ENCODE peak calls at places on chromosome 22, in five cellular contexts. One of them, this sample, is unnamed.

GRCh38 chr22:18966748-18967147 is 30.7 kb upstream of the PRODH start:
- DNase-seq in Panc1: no peak
- DNase-seq in activated CD4-positive, alpha-beta T cell treated with anti-CD3 and anti-CD28 coated beads for 24 hours: no peak
- DNase-seq in HEK293T: no peak
- DNase-seq in ureter: no peak
- DNase-seq in this sample: no peak

GRCh38 chr22:24155597-24156145 is 25.6 kb upstream of the SUSD2 start:
- DNase-seq in Panc1: no peak
- DNase-seq in ureter: peak; percentile 88
- DNase-seq in activated CD4-positive, alpha-beta T cell treated with anti-CD3 and anti-CD28 coated beads for 24 hours: peak; percentile 38
- DNase-seq in HEK293T: peak; percentile 68
- DNase-seq in this sample: no peak

GRCh38 chr22:17266261-17266971 is 47.2 kb upstream of the ADA2 start:
- DNase-seq in Panc1: no peak
- DNase-seq in ureter: no peak
- DNase-seq in HEK293T: peak; percentile 36
- DNase-seq in activated CD4-positive, alpha-beta T cell treated with anti-CD3 and anti-CD28 coated beads for 24 hours: no peak
- DNase-seq in this sample: no peak

GRCh38 chr22:23779083-23779482 is 6.4 kb downstream of the MMP11 start:
- DNase-seq in activated CD4-positive, alpha-beta T cell treated with anti-CD3 and anti-CD28 coated beads for 24 hours: no peak
- DNase-seq in HEK293T: no peak
- DNase-seq in ureter: no peak
- DNase-seq in Panc1: no peak
- DNase-seq in this sample: no peak

GRCh38 chr22:41217553-41218157 is 12.5 kb downstream of the L3MBTL2 start:
- DNase-seq in Panc1: no peak
- DNase-seq in activated CD4-positive, alpha-beta T cell treated with anti-CD3 and anti-CD28 coated beads for 24 hours: peak; percentile 26
- DNase-seq in HEK293T: no peak
- DNase-seq in ureter: peak; percentile 64
- DNase-seq in this sample: peak; percentile 91

GRCh38 chr22:27213766-27214581 is 556.6 kb downstream of the MIAT start:
- DNase-seq in HEK293T: no peak
- DNase-seq in ureter: peak; percentile 53
- DNase-seq in activated CD4-positive, alpha-beta T cell treated with anti-CD3 and anti-CD28 coated beads for 24 hours: no peak
- DNase-seq in Panc1: no peak
- DNase-seq in this sample: no peak

GRCh38 chr22:49703391-49703926 is 124.2 kb downstream of the BRD1 start:
- DNase-seq in HEK293T: no peak
- DNase-seq in Panc1: no peak
- DNase-seq in ureter: no peak
- DNase-seq in activated CD4-positive, alpha-beta T cell treated with anti-CD3 and anti-CD28 coated beads for 24 hours: no peak
- DNase-seq in this sample: no peak

GRCh38 chr22:28142361-28142801 is 223.3 kb upstream of the PITPNB start:
- DNase-seq in Panc1: no peak
- DNase-seq in activated CD4-positive, alpha-beta T cell treated with anti-CD3 and anti-CD28 coated beads for 24 hours: no peak
- DNase-seq in HEK293T: peak; percentile 46
- DNase-seq in ureter: no peak
- DNase-seq in this sample: no peak

GRCh38 chr22:39283312-39284141 is 35.9 kb downstream of the RPL3 start:
- DNase-seq in ureter: no peak
- DNase-seq in Panc1: no peak
- DNase-seq in HEK293T: no peak
- DNase-seq in activated CD4-positive, alpha-beta T cell treated with anti-CD3 and anti-CD28 coated beads for 24 hours: no peak
- DNase-seq in this sample: no peak

GRCh38 chr22:49142891-49143290 is 684.8 kb downstream of the BRD1 start:
- DNase-seq in HEK293T: no peak
- DNase-seq in ureter: no peak
- DNase-seq in activated CD4-positive, alpha-beta T cell treated with anti-CD3 and anti-CD28 coated beads for 24 hours: no peak
- DNase-seq in Panc1: no peak
- DNase-seq in this sample: no peak

GRCh38 chr22:27545071-27545470 is 256.5 kb downstream of the MN1 start:
- DNase-seq in ureter: no peak
- DNase-seq in HEK293T: no peak
- DNase-seq in activated CD4-positive, alpha-beta T cell treated with anti-CD3 and anti-CD28 coated beads for 24 hours: no peak
- DNase-seq in Panc1: no peak
- DNase-seq in this sample: no peak

GRCh38 chr22:32700186-32700882 is 101.2 kb upstream of the TIMP3 start:
- DNase-seq in Panc1: no peak
- DNase-seq in ureter: no peak
- DNase-seq in activated CD4-positive, alpha-beta T cell treated with anti-CD3 and anti-CD28 coated beads for 24 hours: no peak
- DNase-seq in HEK293T: no peak
- DNase-seq in this sample: no peak

GRCh38 chr22:21741790-21742189 is 6.2 kb upstream of the YPEL1 start:
- DNase-seq in activated CD4-positive, alpha-beta T cell treated with anti-CD3 and anti-CD28 coated beads for 24 hours: no peak
- DNase-seq in Panc1: no peak
- DNase-seq in ureter: no peak
- DNase-seq in HEK293T: no peak
- DNase-seq in this sample: no peak

GRCh38 chr22:38863531-38864131 is 8.4 kb downstream of the CBX6 start:
- DNase-seq in HEK293T: no peak
- DNase-seq in ureter: no peak
- DNase-seq in Panc1: no peak
- DNase-seq in activated CD4-positive, alpha-beta T cell treated with anti-CD3 and anti-CD28 coated beads for 24 hours: no peak
- DNase-seq in this sample: no peak

GRCh38 chr22:19108807-19109197 is 13.4 kb downstream of the DGCR2 start:
- DNase-seq in ureter: no peak
- DNase-seq in HEK293T: no peak
- DNase-seq in Panc1: no peak
- DNase-seq in activated CD4-positive, alpha-beta T cell treated with anti-CD3 and anti-CD28 coated beads for 24 hours: no peak
- DNase-seq in this sample: no peak

GRCh38 chr22:43600265-43600664 is 188.5 kb downstream of the MPPED1 start:
- DNase-seq in Panc1: no peak
- DNase-seq in HEK293T: no peak
- DNase-seq in activated CD4-positive, alpha-beta T cell treated with anti-CD3 and anti-CD28 coated beads for 24 hours: no peak
- DNase-seq in ureter: no peak
- DNase-seq in this sample: no peak

GRCh38 chr22:47067331-47067890 is 305.0 kb downstream of the TBC1D22A start:
- DNase-seq in Panc1: no peak
- DNase-seq in HEK293T: no peak
- DNase-seq in ureter: no peak
- DNase-seq in activated CD4-positive, alpha-beta T cell treated with anti-CD3 and anti-CD28 coated beads for 24 hours: no peak
- DNase-seq in this sample: no peak

GRCh38 chr22:25540128-25540790 is 24.2 kb upstream of the GRK3 start:
- DNase-seq in activated CD4-positive, alpha-beta T cell treated with anti-CD3 and anti-CD28 coated beads for 24 hours: no peak
- DNase-seq in Panc1: no peak
- DNase-seq in ureter: no peak
- DNase-seq in HEK293T: no peak
- DNase-seq in this sample: no peak

GRCh38 chr22:27630754-27631153 is 170.8 kb downstream of the MN1 start:
- DNase-seq in ureter: no peak
- DNase-seq in activated CD4-positive, alpha-beta T cell treated with anti-CD3 and anti-CD28 coated beads for 24 hours: no peak
- DNase-seq in HEK293T: no peak
- DNase-seq in Panc1: no peak
- DNase-seq in this sample: no peak

GRCh38 chr22:18023509-18024275 is 669 bp downstream of the MICAL3 start:
- DNase-seq in Panc1: no peak
- DNase-seq in ureter: peak; percentile 74
- DNase-seq in HEK293T: peak; percentile 87
- DNase-seq in activated CD4-positive, alpha-beta T cell treated with anti-CD3 and anti-CD28 coated beads for 24 hours: peak; percentile 2
- DNase-seq in this sample: no peak

GRCh38 chr22:27795053-27795452 is 6.5 kb downstream of the MN1 start:
- DNase-seq in HEK293T: no peak
- DNase-seq in activated CD4-positive, alpha-beta T cell treated with anti-CD3 and anti-CD28 coated beads for 24 hours: no peak
- DNase-seq in Panc1: no peak
- DNase-seq in ureter: no peak
- DNase-seq in this sample: no peak

GRCh38 chr22:27686534-27686933 is 115.0 kb downstream of the MN1 start:
- DNase-seq in HEK293T: no peak
- DNase-seq in ureter: peak; percentile 77
- DNase-seq in Panc1: no peak
- DNase-seq in activated CD4-positive, alpha-beta T cell treated with anti-CD3 and anti-CD28 coated beads for 24 hours: no peak
- DNase-seq in this sample: no peak

GRCh38 chr22:26513852-26514251 is 1.6 kb upstream of the TFIP11 start:
- DNase-seq in HEK293T: no peak
- DNase-seq in Panc1: no peak
- DNase-seq in activated CD4-positive, alpha-beta T cell treated with anti-CD3 and anti-CD28 coated beads for 24 hours: no peak
- DNase-seq in ureter: no peak
- DNase-seq in this sample: no peak

GRCh38 chr22:49015459-49015858 is 812.2 kb downstream of the BRD1 start:
- DNase-seq in ureter: peak; percentile 34
- DNase-seq in Panc1: no peak
- DNase-seq in HEK293T: no peak
- DNase-seq in activated CD4-positive, alpha-beta T cell treated with anti-CD3 and anti-CD28 coated beads for 24 hours: no peak
- DNase-seq in this sample: no peak

GRCh38 chr22:50125029-50125428 is 35.2 kb downstream of the MOV10L1 start:
- DNase-seq in activated CD4-positive, alpha-beta T cell treated with anti-CD3 and anti-CD28 coated beads for 24 hours: no peak
- DNase-seq in ureter: no peak
- DNase-seq in HEK293T: no peak
- DNase-seq in Panc1: no peak
- DNase-seq in this sample: no peak

GRCh38 chr22:19909350-19910179 is 32.0 kb upstream of the COMT start:
- DNase-seq in activated CD4-positive, alpha-beta T cell treated with anti-CD3 and anti-CD28 coated beads for 24 hours: peak; percentile 85
- DNase-seq in HEK293T: peak; percentile 92
- DNase-seq in Panc1: peak; percentile 62
- DNase-seq in ureter: peak; percentile 87
- DNase-seq in this sample: peak; percentile 14

GRCh38 chr22:47165998-47166397 is 403.5 kb downstream of the TBC1D22A start:
- DNase-seq in activated CD4-positive, alpha-beta T cell treated with anti-CD3 and anti-CD28 coated beads for 24 hours: no peak
- DNase-seq in HEK293T: no peak
- DNase-seq in Panc1: no peak
- DNase-seq in ureter: no peak
- DNase-seq in this sample: no peak

GRCh38 chr22:46058591-46059519 is 81.9 kb upstream of the WNT7B start:
- DNase-seq in Panc1: no peak
- DNase-seq in HEK293T: no peak
- DNase-seq in ureter: peak; percentile 42
- DNase-seq in activated CD4-positive, alpha-beta T cell treated with anti-CD3 and anti-CD28 coated beads for 24 hours: no peak
- DNase-seq in this sample: no peak

GRCh38 chr22:49647346-49648026 is 180.2 kb downstream of the BRD1 start:
- DNase-seq in Panc1: no peak
- DNase-seq in ureter: no peak
- DNase-seq in HEK293T: peak; percentile 27
- DNase-seq in activated CD4-positive, alpha-beta T cell treated with anti-CD3 and anti-CD28 coated beads for 24 hours: no peak
- DNase-seq in this sample: no peak

GRCh38 chr22:42688914-42689275 is 31.8 kb downstream of the A4GALT start:
- DNase-seq in activated CD4-positive, alpha-beta T cell treated with anti-CD3 and anti-CD28 coated beads for 24 hours: no peak
- DNase-seq in Panc1: no peak
- DNase-seq in ureter: no peak
- DNase-seq in HEK293T: no peak
- DNase-seq in this sample: no peak

GRCh38 chr22:46789992-46790391 is 27.5 kb downstream of the TBC1D22A start:
- DNase-seq in Panc1: no peak
- DNase-seq in ureter: no peak
- DNase-seq in HEK293T: no peak
- DNase-seq in activated CD4-positive, alpha-beta T cell treated with anti-CD3 and anti-CD28 coated beads for 24 hours: no peak
- DNase-seq in this sample: no peak